ENCODE peak calls at places on chromosomes 7 and 10, in five cellular contexts. B, A, N, I and R are unnamed samples.

GRCh38 chr10:25744574-25744973 is 189.5 kb upstream of the MYO3A start:
- DNase-seq in I (no peak), N (no peak), B (no peak), A (no peak), R (no peak)

GRCh38 chr10:1939016-1939415 is 201.7 kb upstream of the ADARB2 start:
- DNase-seq in A (no peak), B (no peak), I (no peak), N (no peak), R (no peak)

GRCh38 chr7:43649755-43650274 is 66.9 kb downstream of the STK17A start:
- DNase-seq in B (no peak), I (no peak), N (no peak), A (no peak), R (peak; percentile 97)

GRCh38 chr10:30184397-30185033 is 125.1 kb upstream of the JCAD start:
- DNase-seq in B (no peak), I (no peak), N (no peak), A (no peak), R (no peak)

GRCh38 chr10:34994565-34995142 is 95.5 kb downstream of the CUL2 start:
- DNase-seq in I (peak; percentile 72), N (peak; percentile 79), B (peak; percentile 72), A (peak; percentile 75), R (peak; percentile 38)

GRCh38 chr10:133160813-133161471 is 923 bp downstream of the KNDC1 start:
- DNase-seq in N (no peak), I (no peak), A (no peak), B (no peak), R (no peak)

GRCh38 chr10:546971-547590 is 142.4 kb downstream of the DIP2C start:
- DNase-seq in B (no peak), I (no peak), A (no peak), N (no peak), R (no peak)

GRCh38 chr7:66615699-66616098 is 13.0 kb upstream of the KCTD7 start:
- DNase-seq in B (no peak), I (no peak), A (no peak), N (no peak), R (no peak)

GRCh38 chr10:110758898-110759297 is 112.8 kb upstream of the PDCD4 start:
- DNase-seq in B (no peak), N (no peak), I (no peak), A (peak; percentile 13), R (no peak)

GRCh38 chr7:27107901-27108381 is 5.5 kb upstream of the HOXA2 start:
- DNase-seq in B (no peak), I (no peak), N (no peak), A (no peak), R (no peak)
- TF ChIP-seq MAX in B (no peak), I (no peak), N (no peak), A (no peak), R (no peak)

GRCh38 chr10:79235765-79236755 is 111.2 kb upstream of the PPIF start:
- DNase-seq in A (no peak), B (no peak), N (no peak), I (no peak), R (no peak)
- TF ChIP-seq USF2 in A (no peak), B (no peak), N (no peak), I (no peak), R (no peak)

DNA sequence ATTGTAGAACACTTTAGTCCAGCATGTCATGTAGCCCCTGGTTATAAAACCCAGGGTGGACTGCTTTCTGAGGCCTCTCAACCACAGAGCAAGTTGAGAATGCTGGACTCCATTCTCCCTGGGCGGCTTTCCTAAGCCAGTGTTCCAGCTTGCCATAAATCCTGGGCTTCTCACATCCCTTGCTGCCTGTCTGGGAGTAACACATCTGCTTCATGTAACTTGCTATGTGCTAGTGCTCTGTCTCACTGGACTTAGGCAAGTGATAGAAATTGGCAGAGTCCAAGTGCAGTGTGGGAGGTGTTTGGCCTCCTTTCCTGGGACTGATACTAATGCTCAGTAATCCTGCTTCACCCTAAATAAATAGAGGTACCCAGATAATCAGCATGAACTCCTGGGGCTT is 277.1 kb upstream of the POM121L12 start:
- DNase-seq in N (no peak), I (no peak), B (no peak), A (no peak), R (no peak)
- TF ChIP-seq HDAC2 in N (no peak), I (no peak), B (no peak), A (no peak), R (no peak)

GRCh38 chr7:50633414-50633710 is 68.2 kb upstream of the DDC start:
- DNase-seq in I (no peak), N (no peak), B (no peak), A (no peak), R (no peak)
- TF ChIP-seq MAX in I (no peak), N (no peak), B (no peak), A (no peak), R (no peak)